ENCODE peak calls at places on chromosomes 13 and 19, in eight cellular contexts. One of them, this sample, is unnamed.

GRCh38 chr19:38277549-38277948 is 13.2 kb downstream of the SPINT2 start:
- DNase-seq in activated CD8-positive, alpha-beta memory T cell treated with anti-CD3 and anti-CD28 coated beads for 4 hours: no peak
- DNase-seq in tibial artery: no peak
- DNase-seq in stimulated activated naive CD8-positive, alpha-beta T cell treated with anti-CD3 and anti-CD28 coated beads, Interleukin-15, Interleukin-2, amounts not matched to agents 100 U/mL and 50 U/mL, for 24 hours: no peak
- DNase-seq in left ventricle myocardium inferior: no peak
- DNase-seq in neural crest cell: no peak
- DNase-seq in ureter: no peak
- DNase-seq in T-cell: no peak
- DNase-seq in this sample: no peak

GRCh38 chr13:99150575-99151370 is 49.9 kb upstream of the UBAC2 start:
- DNase-seq in activated CD8-positive, alpha-beta memory T cell treated with anti-CD3 and anti-CD28 coated beads for 4 hours: no peak
- DNase-seq in tibial artery: no peak
- DNase-seq in stimulated activated naive CD8-positive, alpha-beta T cell treated with anti-CD3 and anti-CD28 coated beads, Interleukin-15, Interleukin-2, amounts not matched to agents 100 U/mL and 50 U/mL, for 24 hours: no peak
- DNase-seq in left ventricle myocardium inferior: no peak
- DNase-seq in neural crest cell: no peak
- DNase-seq in ureter: peak
- DNase-seq in T-cell: no peak
- DNase-seq in this sample: peak

GRCh38 chr13:76600086-76600485 is 286.1 kb downstream of the KCTD12 start:
- DNase-seq in activated CD8-positive, alpha-beta memory T cell treated with anti-CD3 and anti-CD28 coated beads for 4 hours: no peak
- DNase-seq in tibial artery: no peak
- DNase-seq in stimulated activated naive CD8-positive, alpha-beta T cell treated with anti-CD3 and anti-CD28 coated beads, Interleukin-15, Interleukin-2, amounts not matched to agents 100 U/mL and 50 U/mL, for 24 hours: no peak
- DNase-seq in left ventricle myocardium inferior: no peak
- DNase-seq in neural crest cell: no peak
- DNase-seq in ureter: no peak
- DNase-seq in T-cell: no peak
- DNase-seq in this sample: no peak

GRCh38 chr13:39406688-39407087 is 196.3 kb downstream of the LHFPL6 start:
- DNase-seq in activated CD8-positive, alpha-beta memory T cell treated with anti-CD3 and anti-CD28 coated beads for 4 hours: no peak
- DNase-seq in tibial artery: no peak
- DNase-seq in stimulated activated naive CD8-positive, alpha-beta T cell treated with anti-CD3 and anti-CD28 coated beads, Interleukin-15, Interleukin-2, amounts not matched to agents 100 U/mL and 50 U/mL, for 24 hours: no peak
- DNase-seq in left ventricle myocardium inferior: no peak
- DNase-seq in neural crest cell: no peak
- DNase-seq in ureter: no peak
- DNase-seq in T-cell: no peak
- DNase-seq in this sample: no peak

GRCh38 chr13:33611016-33611805 is 206.7 kb upstream of the RFC3 start:
- DNase-seq in activated CD8-positive, alpha-beta memory T cell treated with anti-CD3 and anti-CD28 coated beads for 4 hours: no peak
- DNase-seq in tibial artery: peak
- DNase-seq in stimulated activated naive CD8-positive, alpha-beta T cell treated with anti-CD3 and anti-CD28 coated beads, Interleukin-15, Interleukin-2, amounts not matched to agents 100 U/mL and 50 U/mL, for 24 hours: no peak
- DNase-seq in left ventricle myocardium inferior: peak
- DNase-seq in neural crest cell: peak
- DNase-seq in ureter: peak
- DNase-seq in T-cell: no peak
- DNase-seq in this sample: peak

GRCh38 chr13:110555601-110556223 is 5.8 kb downstream of the RAB20 start:
- DNase-seq in activated CD8-positive, alpha-beta memory T cell treated with anti-CD3 and anti-CD28 coated beads for 4 hours: no peak
- DNase-seq in tibial artery: no peak
- DNase-seq in stimulated activated naive CD8-positive, alpha-beta T cell treated with anti-CD3 and anti-CD28 coated beads, Interleukin-15, Interleukin-2, amounts not matched to agents 100 U/mL and 50 U/mL, for 24 hours: no peak
- DNase-seq in left ventricle myocardium inferior: no peak
- DNase-seq in neural crest cell: no peak
- DNase-seq in ureter: peak
- DNase-seq in T-cell: no peak
- DNase-seq in this sample: no peak

GRCh38 chr19:16429066-16429758 is 42.6 kb downstream of the EPS15L1 start:
- DNase-seq in activated CD8-positive, alpha-beta memory T cell treated with anti-CD3 and anti-CD28 coated beads for 4 hours: no peak
- DNase-seq in tibial artery: no peak
- DNase-seq in stimulated activated naive CD8-positive, alpha-beta T cell treated with anti-CD3 and anti-CD28 coated beads, Interleukin-15, Interleukin-2, amounts not matched to agents 100 U/mL and 50 U/mL, for 24 hours: no peak
- DNase-seq in left ventricle myocardium inferior: peak
- DNase-seq in neural crest cell: no peak
- DNase-seq in ureter: no peak
- DNase-seq in T-cell: no peak
- DNase-seq in this sample: no peak

GRCh38 chr13:95924389-95924994 is 128.7 kb downstream of the UGGT2 start:
- DNase-seq in activated CD8-positive, alpha-beta memory T cell treated with anti-CD3 and anti-CD28 coated beads for 4 hours: no peak
- DNase-seq in tibial artery: no peak
- DNase-seq in stimulated activated naive CD8-positive, alpha-beta T cell treated with anti-CD3 and anti-CD28 coated beads, Interleukin-15, Interleukin-2, amounts not matched to agents 100 U/mL and 50 U/mL, for 24 hours: no peak
- DNase-seq in left ventricle myocardium inferior: no peak
- DNase-seq in neural crest cell: no peak
- DNase-seq in ureter: no peak
- DNase-seq in T-cell: no peak
- DNase-seq in this sample: peak

GRCh38 chr13:21106089-21106488 is 44.7 kb upstream of the LATS2 start:
- DNase-seq in activated CD8-positive, alpha-beta memory T cell treated with anti-CD3 and anti-CD28 coated beads for 4 hours: no peak
- DNase-seq in tibial artery: no peak
- DNase-seq in stimulated activated naive CD8-positive, alpha-beta T cell treated with anti-CD3 and anti-CD28 coated beads, Interleukin-15, Interleukin-2, amounts not matched to agents 100 U/mL and 50 U/mL, for 24 hours: no peak
- DNase-seq in left ventricle myocardium inferior: no peak
- DNase-seq in neural crest cell: no peak
- DNase-seq in ureter: no peak
- DNase-seq in T-cell: no peak
- DNase-seq in this sample: no peak

GRCh38 chr13:97256343-97256783 is 34.2 kb downstream of the MBNL2 start:
- DNase-seq in activated CD8-positive, alpha-beta memory T cell treated with anti-CD3 and anti-CD28 coated beads for 4 hours: no peak
- DNase-seq in tibial artery: no peak
- DNase-seq in stimulated activated naive CD8-positive, alpha-beta T cell treated with anti-CD3 and anti-CD28 coated beads, Interleukin-15, Interleukin-2, amounts not matched to agents 100 U/mL and 50 U/mL, for 24 hours: no peak
- DNase-seq in left ventricle myocardium inferior: no peak
- DNase-seq in neural crest cell: no peak
- DNase-seq in ureter: no peak
- DNase-seq in T-cell: no peak
- DNase-seq in this sample: peak

GRCh38 chr13:60448907-60449510 is 52.0 kb downstream of the TDRD3 start:
- DNase-seq in activated CD8-positive, alpha-beta memory T cell treated with anti-CD3 and anti-CD28 coated beads for 4 hours: no peak
- DNase-seq in tibial artery: no peak
- DNase-seq in stimulated activated naive CD8-positive, alpha-beta T cell treated with anti-CD3 and anti-CD28 coated beads, Interleukin-15, Interleukin-2, amounts not matched to agents 100 U/mL and 50 U/mL, for 24 hours: no peak
- DNase-seq in left ventricle myocardium inferior: no peak
- DNase-seq in neural crest cell: peak
- DNase-seq in ureter: no peak
- DNase-seq in T-cell: peak
- DNase-seq in this sample: no peak

GRCh38 chr13:21243045-21243842 is 66.8 kb downstream of the MRPL57 start:
- DNase-seq in activated CD8-positive, alpha-beta memory T cell treated with anti-CD3 and anti-CD28 coated beads for 4 hours: no peak
- DNase-seq in tibial artery: no peak
- DNase-seq in stimulated activated naive CD8-positive, alpha-beta T cell treated with anti-CD3 and anti-CD28 coated beads, Interleukin-15, Interleukin-2, amounts not matched to agents 100 U/mL and 50 U/mL, for 24 hours: no peak
- DNase-seq in left ventricle myocardium inferior: no peak
- DNase-seq in neural crest cell: no peak
- DNase-seq in ureter: no peak
- DNase-seq in T-cell: no peak
- DNase-seq in this sample: no peak